ENCODE peak calls at places on chromosomes 7 and 10, in seven cellular contexts. S is tibial artery, P is coronary artery, K is left ventricle myocardium inferior, J is tibial nerve, A is AG04450, H is right lobe of liver. M is an unnamed sample.

GRCh38 chr10:26215534-26215922 is 1.0 kb upstream of the GAD2 start:
- DNase-seq in S (no peak), P (no peak), K (no peak), J (no peak), A (no peak), H (no peak), M (no peak)

GRCh38 chr7:3942778-3943177 is 641.7 kb downstream of the SDK1 start:
- DNase-seq in S (no peak), P (no peak), K (no peak), J (no peak), A (no peak), H (no peak), M (no peak)

GRCh38 chr7:119320316-119320715 is 952.7 kb upstream of the KCND2 start:
- DNase-seq in S (no peak), P (no peak), K (no peak), J (no peak), A (no peak), H (no peak), M (no peak)

GRCh38 chr10:43734716-43735115 is 86.0 kb upstream of the ZNF32 start:
- DNase-seq in S (no peak), P (no peak), K (no peak), J (no peak), A (no peak), H (no peak), M (no peak)

GRCh38 chr7:12287886-12288285 is 76.8 kb downstream of the TMEM106B start:
- DNase-seq in S (no peak), P (no peak), K (no peak), J (no peak), A (no peak), H (no peak), M (no peak)

GRCh38 chr10:21572578-21572977 is 38.5 kb downstream of the MLLT10 start:
- DNase-seq in S (peak), P (peak), K (no peak), J (peak), A (no peak), H (no peak), M (no peak)

GRCh38 chr10:129531195-129531968 is 64.3 kb downstream of the MGMT start:
- DNase-seq in S (no peak), P (no peak), K (no peak), J (no peak), A (peak), H (peak), M (no peak)

GRCh38 chr7:26436996-26437547 is 145.4 kb downstream of the SNX10 start:
- DNase-seq in S (no peak), P (no peak), K (no peak), J (no peak), A (no peak), H (no peak), M (no peak)

GRCh38 chr7:64892666-64893269 is 10.3 kb upstream of the ZNF273 start:
- DNase-seq in S (no peak), P (no peak), K (no peak), J (no peak), A (no peak), H (no peak), M (no peak)

GRCh38 chr10:88944813-88945212 is 7.8 kb downstream of the ACTA2 start:
- DNase-seq in S (no peak), P (no peak), K (no peak), J (no peak), A (no peak), H (no peak), M (no peak)

GRCh38 chr10:124670849-124671248 is 73.3 kb downstream of the FAM53B start:
- DNase-seq in S (no peak), P (no peak), K (no peak), J (no peak), A (no peak), H (no peak), M (peak)

GRCh38 chr7:45920543-45921380 is at the start of gene IGFBP3:
- DNase-seq in S (peak), P (no peak), K (peak), J (no peak), A (no peak), H (no peak), M (peak)

GRCh38 chr10:128568491-128568890 is 442.3 kb upstream of the MKI67 start:
- DNase-seq in S (no peak), P (no peak), K (no peak), J (no peak), A (no peak), H (no peak), M (no peak)

GRCh38 chr10:70981936-70982335 is 93.6 kb upstream of the PCBD1 start:
- DNase-seq in S (no peak), P (no peak), K (no peak), J (no peak), A (no peak), H (no peak), M (no peak)

GRCh38 chr10:42970451-42971250 is 106.2 kb upstream of the RET start:
- DNase-seq in S (peak), P (peak), K (no peak), J (no peak), A (no peak), H (no peak), M (peak)

GRCh38 chr10:33381897-33382578 is 47.6 kb upstream of the NRP1 start:
- DNase-seq in S (no peak), P (no peak), K (no peak), J (no peak), A (peak), H (peak), M (no peak)

GRCh38 chr7:120617239-120617638 is 240.7 kb downstream of the TSPAN12 start:
- DNase-seq in S (no peak), P (no peak), K (no peak), J (no peak), A (no peak), H (no peak), M (no peak)

GRCh38 chr7:28986028-28986427 is 27.9 kb upstream of the TRIL start:
- DNase-seq in S (no peak), P (no peak), K (no peak), J (no peak), A (no peak), H (no peak), M (peak)

GRCh38 chr7:108004220-108005142 is 1.5 kb upstream of the LAMB1 start:
- DNase-seq in S (no peak), P (no peak), K (no peak), J (peak), A (no peak), H (peak), M (no peak)

GRCh38 chr7:120743128-120743527 is 114.8 kb downstream of the TSPAN12 start:
- DNase-seq in S (no peak), P (no peak), K (no peak), J (no peak), A (no peak), H (no peak), M (no peak)

GRCh38 chr10:7525314-7526016 is 114.6 kb upstream of the SFMBT2 start:
- DNase-seq in S (no peak), P (no peak), K (no peak), J (peak), A (peak), H (peak), M (no peak)

GRCh38 chr7:7105800-7106582 is 76.4 kb upstream of the C1GALT1 start:
- DNase-seq in S (no peak), P (no peak), K (no peak), J (no peak), A (no peak), H (no peak), M (no peak)

GRCh38 chr10:35386594-35387174 is 50.4 kb downstream of the CCNY start:
- DNase-seq in S (no peak), P (no peak), K (peak), J (no peak), A (no peak), H (no peak), M (no peak)

GRCh38 chr7:147485660-147486210 is 1104.8 kb upstream of the C7orf33 start:
- DNase-seq in S (no peak), P (no peak), K (no peak), J (no peak), A (no peak), H (no peak), M (no peak)

GRCh38 chr7:44293561-44294324 is 31.7 kb downstream of the CAMK2B start:
- DNase-seq in S (peak), P (peak), K (peak), J (no peak), A (no peak), H (peak), M (peak)

GRCh38 chr10:34288634-34289033 is 526.5 kb downstream of the PARD3 start:
- DNase-seq in S (no peak), P (no peak), K (no peak), J (no peak), A (no peak), H (no peak), M (no peak)

GRCh38 chr7:98771519-98772241 is 98.1 kb downstream of the TMEM130 start:
- DNase-seq in S (no peak), P (no peak), K (peak), J (no peak), A (peak), H (no peak), M (peak)

GRCh38 chr10:17782921-17783665 is 26.1 kb upstream of the MRC1 start:
- DNase-seq in S (no peak), P (no peak), K (no peak), J (no peak), A (no peak), H (no peak), M (no peak)

GRCh38 chr10:43078986-43079273 is 2.1 kb downstream of the RET start:
- DNase-seq in S (no peak), P (no peak), K (peak), J (no peak), A (no peak), H (no peak), M (no peak)

GRCh38 chr7:23597908-23598224 is 684 bp downstream of the CCDC126 start:
- DNase-seq in S (no peak), P (no peak), K (no peak), J (peak), A (no peak), H (no peak), M (no peak)

GRCh38 chr7:139358541-139359365 is 941 bp upstream of the LUC7L2 start:
- DNase-seq in S (no peak), P (no peak), K (no peak), J (no peak), A (no peak), H (no peak), M (no peak)

GRCh38 chr7:142897691-142898090 is 12.1 kb upstream of the TRPV6 start:
- DNase-seq in S (no peak), P (peak), K (no peak), J (no peak), A (no peak), H (peak), M (no peak)

GRCh38 chr10:97333351-97333600 is 1.3 kb downstream of the FRAT2 start:
- DNase-seq in S (no peak), P (no peak), K (no peak), J (no peak), A (peak), H (no peak), M (no peak)

GRCh38 chr10:72314263-72314662 is 40.5 kb downstream of the DNAJB12 start:
- DNase-seq in S (no peak), P (no peak), K (no peak), J (no peak), A (no peak), H (no peak), M (no peak)
- H3K27ac ChIP-seq in S (no peak), P (no peak), K (peak), J (no peak), A (no peak), H (no peak), M (peak)

GRCh38 chr10:132489704-132490534 is 47.7 kb upstream of the INPP5A start:
- DNase-seq in S (peak), P (no peak), K (no peak), J (no peak), A (no peak), H (no peak), M (peak)
- H3K4me3 ChIP-seq in S (no peak), P (no peak), K (no peak), J (no peak), A (no peak), H (no peak), M (no peak)

GRCh38 chr7:35647171-35647574 is 47.8 kb downstream of the HERPUD2 start:
- DNase-seq in S (no peak), P (no peak), K (no peak), J (no peak), A (no peak), H (peak), M (no peak)
- H3K27ac ChIP-seq in S (no peak), P (peak), K (peak), J (peak), A (no peak), H (peak), M (peak)

GRCh38 chr10:45375101-45375500 is 1.1 kb downstream of the ALOX5 start:
- DNase-seq in S (no peak), P (no peak), K (no peak), J (no peak), A (no peak), H (no peak), M (no peak)
- H3K4me3 ChIP-seq in S (peak), P (peak), K (peak), J (peak), A (no peak), H (no peak), M (peak)

DNA sequence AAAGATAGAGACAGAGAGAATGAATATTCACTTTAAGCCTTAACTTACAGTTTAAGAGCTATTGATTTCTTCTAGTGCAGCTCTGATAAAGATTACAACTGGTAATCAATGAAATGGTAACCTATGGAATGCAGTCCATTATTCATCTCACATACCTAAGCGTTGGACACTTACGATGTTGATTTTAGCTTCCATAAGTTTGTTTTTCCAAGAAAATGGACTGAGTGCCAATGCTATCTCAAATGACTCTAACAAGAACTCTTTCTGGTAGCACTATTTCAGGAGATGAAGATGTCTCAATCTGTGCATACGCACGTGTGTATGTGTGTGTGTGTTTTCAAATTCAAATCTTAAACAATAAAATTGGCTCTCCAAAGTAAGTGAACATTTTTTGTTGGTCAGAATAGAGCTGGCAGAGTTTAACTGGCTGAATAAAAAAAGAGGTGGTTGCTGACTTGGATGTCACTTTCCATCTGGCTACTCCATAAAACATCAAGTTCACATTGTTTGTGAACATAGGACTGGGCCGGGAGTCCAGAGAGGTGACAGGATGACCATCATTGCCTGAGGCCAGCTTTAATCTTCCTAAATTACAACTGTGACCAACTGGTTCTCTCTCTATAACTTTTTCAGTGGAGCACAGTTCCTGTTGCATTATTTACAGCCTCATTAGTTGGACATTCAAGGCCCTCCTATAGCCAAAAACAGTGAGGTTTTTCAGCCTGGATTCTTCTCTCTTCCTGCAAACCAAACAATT is 106.9 kb upstream of the CSTF2T start:
- DNase-seq in S (no peak), P (no peak), K (no peak), J (no peak), A (no peak), H (no peak), M (no peak)
- H3K27ac ChIP-seq in S (peak), P (no peak), K (no peak), J (no peak), A (no peak), H (no peak), M (no peak)

DNA sequence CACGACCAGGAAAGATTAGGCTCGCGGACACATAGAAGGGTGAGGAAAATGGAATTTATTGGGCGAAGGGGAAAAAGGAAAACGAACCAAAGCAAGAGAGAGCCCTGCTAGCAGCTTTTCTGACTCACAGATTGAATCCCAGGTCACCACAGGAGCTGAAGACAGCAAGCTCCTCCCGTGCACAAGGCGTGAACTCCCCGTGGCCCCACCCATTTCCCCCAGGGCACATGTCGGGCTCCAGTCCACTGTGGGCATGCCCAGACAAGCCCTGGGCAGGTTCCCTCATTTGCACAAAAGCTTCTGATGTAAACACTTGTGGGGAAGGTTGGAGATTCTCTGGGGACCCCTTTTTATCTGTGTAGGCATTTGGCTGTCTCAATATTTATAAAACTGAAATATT is 582.4 kb downstream of the SUGCT start:
- DNase-seq in S (peak), P (peak), K (peak), J (peak), A (peak), H (peak), M (peak)
- H3K4me3 ChIP-seq in S (peak), P (peak), K (peak), J (no peak), A (peak), H (no peak), M (no peak)